ENCODE peak calls at places on chromosomes 12 and 14, in nine cellular contexts. W is stimulated activated effector memory CD8-positive, alpha-beta T cell treated with anti-CD3 and anti-CD28 coated beads, Interleukin-12 subunit alpha, Interleukin-12 subunit beta, amount 100 ng/mL, for 72 hours; R is activated T-helper 1 cell treated with Interleukin-2 at 50 U/mL for 16 hours; O is islet precursor cell; B is GM12865; H is RPMI8226; T is endothelial cell; E is stromal cell of bone marrow; N is epithelial cell of esophagus. D is an unnamed sample.

GRCh38 chr14:73714656-73715081 is 485 bp upstream of the PNMA1 start:
- DNase-seq in W (no peak), R (no peak), H (no peak), O (no peak), B (no peak), E (no peak), N (no peak), T (no peak), D (no peak)

GRCh38 chr14:38502241-38502640 is 246.3 kb upstream of the CLEC14A start:
- DNase-seq in E (no peak), T (no peak), B (no peak), R (no peak), H (no peak), O (no peak), N (no peak), W (no peak), D (no peak)

GRCh38 chr14:92637228-92637627 is 111.2 kb downstream of the LGMN start:
- DNase-seq in B (no peak), O (no peak), R (no peak), E (no peak), W (no peak), T (no peak), H (no peak), N (no peak), D (peak)

GRCh38 chr12:2783936-2784600 is 10.7 kb upstream of the FKBP4 start:
- DNase-seq in B (peak), T (peak), R (no peak), N (peak), W (peak), O (peak), E (no peak), H (peak), D (peak)

GRCh38 chr12:110371408-110372055 is 32.0 kb downstream of the ANAPC7 start:
- DNase-seq in O (peak), R (no peak), E (no peak), H (peak), T (no peak), N (no peak), B (peak), W (no peak), D (no peak)

GRCh38 chr14:24839617-24840203 is 205.7 kb upstream of the GZMB start:
- DNase-seq in B (no peak), E (no peak), W (no peak), T (no peak), N (no peak), H (no peak), R (no peak), O (no peak), D (no peak)

GRCh38 chr14:51828017-51828797 is 32.2 kb upstream of the GNG2 start:
- DNase-seq in B (peak), O (peak), W (peak), H (no peak), R (peak), T (no peak), E (no peak), N (peak), D (no peak)

GRCh38 chr14:50000215-50001145 is 107.6 kb downstream of the ARF6 start:
- DNase-seq in E (peak), R (peak), B (peak), T (no peak), H (peak), N (peak), O (peak), W (peak), D (peak)

GRCh38 chr14:103576371-103577024 is 13.7 kb downstream of the COA8 start:
- DNase-seq in O (peak), H (no peak), B (no peak), E (peak), R (no peak), N (peak), T (peak), W (no peak), D (peak)

GRCh38 chr12:14479004-14479403 is 88.7 kb downstream of the PLBD1 start:
- DNase-seq in O (no peak), R (no peak), T (no peak), N (no peak), W (no peak), H (no peak), B (no peak), E (no peak), D (no peak)